ENCODE peak calls at places on chromosomes 5 and 9, in four cellular contexts. One of them, this sample, is unnamed.

GRCh38 chr9:113803811-113804589 is 72.1 kb upstream of the ZNF618 start:
- DNase-seq in cardiac fibroblast: peak
- DNase-seq in heart left ventricle: no peak
- DNase-seq in lung: no peak
- DNase-seq in this sample: no peak

GRCh38 chr5:23072179-23072578 is 219.0 kb upstream of the CDH12 start:
- DNase-seq in heart left ventricle: no peak
- DNase-seq in cardiac fibroblast: no peak
- DNase-seq in lung: no peak
- DNase-seq in this sample: no peak

GRCh38 chr9:111914749-111915424 is 18.3 kb downstream of the UGCG start:
- DNase-seq in cardiac fibroblast: no peak
- DNase-seq in lung: no peak
- DNase-seq in heart left ventricle: no peak
- DNase-seq in this sample: no peak

GRCh38 chr5:149213264-149213663 is 58.4 kb upstream of the AFAP1L1 start:
- DNase-seq in lung: no peak
- DNase-seq in heart left ventricle: no peak
- DNase-seq in cardiac fibroblast: no peak
- DNase-seq in this sample: no peak

GRCh38 chr5:104793452-104794120 is 1231.0 kb upstream of the NUDT12 start:
- DNase-seq in cardiac fibroblast: no peak
- DNase-seq in lung: no peak
- DNase-seq in heart left ventricle: no peak
- DNase-seq in this sample: no peak

GRCh38 chr5:67773439-67773988 is 442.0 kb upstream of the PIK3R1 start:
- DNase-seq in lung: no peak
- DNase-seq in cardiac fibroblast: peak
- DNase-seq in heart left ventricle: peak
- DNase-seq in this sample: no peak

GRCh38 chr5:59038169-59039002 is 455.5 kb downstream of the RAB3C start:
- DNase-seq in lung: no peak
- DNase-seq in heart left ventricle: peak
- DNase-seq in cardiac fibroblast: peak
- DNase-seq in this sample: no peak

GRCh38 chr9:18999173-18999785 is 33.7 kb downstream of the SAXO1 start:
- DNase-seq in lung: no peak
- DNase-seq in heart left ventricle: no peak
- DNase-seq in cardiac fibroblast: no peak
- DNase-seq in this sample: no peak

GRCh38 chr5:16593630-16594029 is 23.2 kb downstream of the RETREG1 start:
- DNase-seq in cardiac fibroblast: peak
- DNase-seq in heart left ventricle: no peak
- DNase-seq in lung: no peak
- DNase-seq in this sample: no peak

GRCh38 chr5:150613991-150614650 is 26.3 kb upstream of the SYNPO start:
- DNase-seq in heart left ventricle: peak
- DNase-seq in lung: no peak
- DNase-seq in cardiac fibroblast: no peak
- DNase-seq in this sample: no peak
- TF ChIP-seq CTCF in heart left ventricle: peak
- TF ChIP-seq CTCF in lung: no peak
- TF ChIP-seq CTCF in cardiac fibroblast: peak
- TF ChIP-seq CTCF in this sample: no peak

GRCh38 chr5:177334155-177334551 is 17.3 kb downstream of the LMAN2 start:
- DNase-seq in heart left ventricle: no peak
- DNase-seq in lung: no peak
- DNase-seq in cardiac fibroblast: no peak
- DNase-seq in this sample: no peak

GRCh38 chr5:177335701-177336065 is 15.8 kb downstream of the LMAN2 start:
- DNase-seq in lung: no peak
- DNase-seq in heart left ventricle: no peak
- DNase-seq in cardiac fibroblast: no peak
- DNase-seq in this sample: no peak

GRCh38 chr5:177336603-177337494 is 14.6 kb downstream of the LMAN2 start:
- DNase-seq in lung: no peak
- DNase-seq in heart left ventricle: no peak
- DNase-seq in cardiac fibroblast: no peak
- DNase-seq in this sample: no peak

GRCh38 chr5:177335043-177335700 is 16.3 kb downstream of the LMAN2 start:
- DNase-seq in cardiac fibroblast: no peak
- DNase-seq in heart left ventricle: peak
- DNase-seq in lung: no peak
- DNase-seq in this sample: no peak

DNA sequence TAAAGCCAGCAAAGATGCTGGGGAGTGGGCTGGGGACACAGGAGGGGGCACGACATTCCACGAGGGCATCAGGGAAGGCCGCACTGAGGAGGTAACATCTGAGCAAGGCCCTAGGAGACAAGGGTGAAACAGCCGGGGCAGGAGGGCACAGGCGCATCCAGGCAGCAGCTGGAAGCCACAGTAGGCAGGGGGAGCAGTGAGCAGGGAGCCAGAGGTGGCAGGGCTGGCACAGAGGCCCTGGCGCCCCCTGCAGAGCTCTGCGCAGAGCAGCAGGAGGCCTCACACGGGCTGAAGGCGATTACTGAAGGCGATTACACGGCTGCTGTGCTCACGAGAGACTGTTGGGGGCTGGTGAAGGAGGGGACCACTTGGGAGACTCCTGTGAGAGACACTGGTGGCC is 15.4 kb downstream of the LMAN2 start:
- DNase-seq in cardiac fibroblast: peak
- DNase-seq in lung: no peak
- DNase-seq in heart left ventricle: no peak
- DNase-seq in this sample: no peak
- TF ChIP-seq CTCF in cardiac fibroblast: peak
- TF ChIP-seq CTCF in lung: no peak
- TF ChIP-seq CTCF in heart left ventricle: no peak
- TF ChIP-seq CTCF in this sample: no peak

GRCh38 chr9:71677209-71677608 is 91.1 kb downstream of the CEMIP2 start:
- DNase-seq in lung: no peak
- DNase-seq in heart left ventricle: no peak
- DNase-seq in cardiac fibroblast: no peak
- DNase-seq in this sample: no peak

GRCh38 chr9:71681708-71682268 is 86.5 kb downstream of the CEMIP2 start:
- DNase-seq in cardiac fibroblast: peak
- DNase-seq in lung: no peak
- DNase-seq in heart left ventricle: no peak
- DNase-seq in this sample: no peak

GRCh38 chr9:71681104-71681707 is 87.1 kb downstream of the CEMIP2 start:
- DNase-seq in lung: no peak
- DNase-seq in cardiac fibroblast: peak
- DNase-seq in heart left ventricle: no peak
- DNase-seq in this sample: no peak

GRCh38 chr9:71678999-71679398 is 89.3 kb downstream of the CEMIP2 start:
- DNase-seq in cardiac fibroblast: no peak
- DNase-seq in lung: no peak
- DNase-seq in heart left ventricle: no peak
- DNase-seq in this sample: no peak

GRCh38 chr9:71680189-71680983 is 87.9 kb downstream of the CEMIP2 start:
- DNase-seq in heart left ventricle: no peak
- DNase-seq in lung: no peak
- DNase-seq in cardiac fibroblast: peak
- DNase-seq in this sample: no peak
- TF ChIP-seq CTCF in heart left ventricle: no peak
- TF ChIP-seq CTCF in lung: no peak
- TF ChIP-seq CTCF in cardiac fibroblast: no peak
- TF ChIP-seq CTCF in this sample: no peak

GRCh38 chr5:132490484-132491367 is at the start of gene IRF1:
- DNase-seq in heart left ventricle: peak
- DNase-seq in cardiac fibroblast: peak
- DNase-seq in lung: peak
- DNase-seq in this sample: peak
- TF ChIP-seq CTCF in heart left ventricle: no peak
- TF ChIP-seq CTCF in cardiac fibroblast: no peak
- TF ChIP-seq CTCF in lung: no peak
- TF ChIP-seq CTCF in this sample: no peak

GRCh38 chr5:136738829-136739228 is 373.5 kb upstream of the TRPC7 start:
- DNase-seq in heart left ventricle: no peak
- DNase-seq in cardiac fibroblast: no peak
- DNase-seq in lung: no peak
- DNase-seq in this sample: no peak
- TF ChIP-seq CTCF in heart left ventricle: no peak
- TF ChIP-seq CTCF in cardiac fibroblast: no peak
- TF ChIP-seq CTCF in lung: no peak
- TF ChIP-seq CTCF in this sample: no peak